ENCODE peak calls at places on chromosomes 11 and 22, in ten cellular contexts. One of them, this sample, is unnamed.

GRCh38 chr11:86101493-86101892 is 32.6 kb upstream of the PICALM start:
- DNase-seq in right lobe of liver: no peak
- DNase-seq in OCI-LY7: no peak
- DNase-seq in tibial nerve: no peak
- DNase-seq in prostate gland: no peak
- DNase-seq in pancreas: no peak
- DNase-seq in AG09309: no peak
- DNase-seq in astrocyte of the cerebellum: no peak
- DNase-seq in lower lobe of right lung: no peak
- DNase-seq in fibroblast of mammary gland: peak
- DNase-seq in this sample: no peak

GRCh38 chr22:35517769-35518530 is 22.7 kb upstream of the RASD2 start:
- DNase-seq in right lobe of liver: no peak
- DNase-seq in OCI-LY7: no peak
- DNase-seq in tibial nerve: no peak
- DNase-seq in prostate gland: no peak
- DNase-seq in pancreas: no peak
- DNase-seq in AG09309: no peak
- DNase-seq in astrocyte of the cerebellum: no peak
- DNase-seq in lower lobe of right lung: no peak
- DNase-seq in fibroblast of mammary gland: no peak
- DNase-seq in this sample: no peak

GRCh38 chr22:25908755-25909154 is 166.8 kb downstream of the MYO18B start:
- DNase-seq in right lobe of liver: no peak
- DNase-seq in OCI-LY7: no peak
- DNase-seq in tibial nerve: no peak
- DNase-seq in prostate gland: no peak
- DNase-seq in pancreas: no peak
- DNase-seq in AG09309: no peak
- DNase-seq in astrocyte of the cerebellum: no peak
- DNase-seq in lower lobe of right lung: no peak
- DNase-seq in fibroblast of mammary gland: no peak
- DNase-seq in this sample: no peak

GRCh38 chr11:13207665-13208594 is 69.7 kb upstream of the BMAL1 start:
- DNase-seq in right lobe of liver: peak
- DNase-seq in OCI-LY7: no peak
- DNase-seq in tibial nerve: peak
- DNase-seq in prostate gland: no peak
- DNase-seq in pancreas: no peak
- DNase-seq in AG09309: peak
- DNase-seq in astrocyte of the cerebellum: peak
- DNase-seq in lower lobe of right lung: peak
- DNase-seq in fibroblast of mammary gland: peak
- DNase-seq in this sample: peak

GRCh38 chr11:86978756-86979608 is 23.8 kb upstream of the FZD4 start:
- DNase-seq in right lobe of liver: no peak
- DNase-seq in OCI-LY7: peak
- DNase-seq in tibial nerve: no peak
- DNase-seq in prostate gland: no peak
- DNase-seq in pancreas: no peak
- DNase-seq in AG09309: no peak
- DNase-seq in astrocyte of the cerebellum: peak
- DNase-seq in lower lobe of right lung: no peak
- DNase-seq in fibroblast of mammary gland: peak
- DNase-seq in this sample: no peak

GRCh38 chr11:73072935-73073481 is 69.1 kb downstream of the FCHSD2 start:
- DNase-seq in right lobe of liver: no peak
- DNase-seq in OCI-LY7: peak
- DNase-seq in tibial nerve: no peak
- DNase-seq in prostate gland: peak
- DNase-seq in pancreas: no peak
- DNase-seq in AG09309: no peak
- DNase-seq in astrocyte of the cerebellum: no peak
- DNase-seq in lower lobe of right lung: no peak
- DNase-seq in fibroblast of mammary gland: peak
- DNase-seq in this sample: no peak

GRCh38 chr11:61694971-61695706 is 14.9 kb downstream of the DAGLA start:
- DNase-seq in right lobe of liver: no peak
- DNase-seq in OCI-LY7: no peak
- DNase-seq in tibial nerve: peak
- DNase-seq in prostate gland: peak
- DNase-seq in pancreas: no peak
- DNase-seq in AG09309: no peak
- DNase-seq in astrocyte of the cerebellum: no peak
- DNase-seq in lower lobe of right lung: peak
- DNase-seq in fibroblast of mammary gland: no peak
- DNase-seq in this sample: peak

GRCh38 chr11:73439002-73439843 is 63.0 kb downstream of the RELT start:
- DNase-seq in right lobe of liver: peak
- DNase-seq in OCI-LY7: no peak
- DNase-seq in tibial nerve: no peak
- DNase-seq in prostate gland: no peak
- DNase-seq in pancreas: no peak
- DNase-seq in AG09309: no peak
- DNase-seq in astrocyte of the cerebellum: no peak
- DNase-seq in lower lobe of right lung: no peak
- DNase-seq in fibroblast of mammary gland: no peak
- DNase-seq in this sample: no peak

GRCh38 chr11:92750794-92751193 is 218.7 kb upstream of the MTNR1B start:
- DNase-seq in right lobe of liver: no peak
- DNase-seq in OCI-LY7: no peak
- DNase-seq in tibial nerve: no peak
- DNase-seq in prostate gland: no peak
- DNase-seq in pancreas: no peak
- DNase-seq in AG09309: no peak
- DNase-seq in astrocyte of the cerebellum: no peak
- DNase-seq in lower lobe of right lung: no peak
- DNase-seq in fibroblast of mammary gland: no peak
- DNase-seq in this sample: no peak

GRCh38 chr22:50306753-50307749 is at the start of gene PLXNB2:
- DNase-seq in right lobe of liver: peak
- DNase-seq in OCI-LY7: no peak
- DNase-seq in tibial nerve: peak
- DNase-seq in prostate gland: peak
- DNase-seq in pancreas: peak
- DNase-seq in AG09309: no peak
- DNase-seq in astrocyte of the cerebellum: peak
- DNase-seq in lower lobe of right lung: peak
- DNase-seq in fibroblast of mammary gland: peak
- DNase-seq in this sample: peak

GRCh38 chr22:39176067-39176621 is 23.7 kb upstream of the CBX7 start:
- DNase-seq in right lobe of liver: peak
- DNase-seq in OCI-LY7: no peak
- DNase-seq in tibial nerve: peak
- DNase-seq in prostate gland: peak
- DNase-seq in pancreas: peak
- DNase-seq in AG09309: no peak
- DNase-seq in astrocyte of the cerebellum: no peak
- DNase-seq in lower lobe of right lung: peak
- DNase-seq in fibroblast of mammary gland: peak
- DNase-seq in this sample: peak

GRCh38 chr22:44664149-44664548 is 37.9 kb upstream of the PRR5 start:
- DNase-seq in right lobe of liver: peak
- DNase-seq in OCI-LY7: no peak
- DNase-seq in tibial nerve: no peak
- DNase-seq in prostate gland: no peak
- DNase-seq in pancreas: peak
- DNase-seq in AG09309: no peak
- DNase-seq in astrocyte of the cerebellum: no peak
- DNase-seq in lower lobe of right lung: peak
- DNase-seq in fibroblast of mammary gland: no peak
- DNase-seq in this sample: peak

GRCh38 chr22:30514252-30514651 is 8.8 kb upstream of the SEC14L4 start:
- DNase-seq in right lobe of liver: no peak
- DNase-seq in OCI-LY7: no peak
- DNase-seq in tibial nerve: no peak
- DNase-seq in prostate gland: no peak
- DNase-seq in pancreas: no peak
- DNase-seq in AG09309: no peak
- DNase-seq in astrocyte of the cerebellum: no peak
- DNase-seq in lower lobe of right lung: no peak
- DNase-seq in fibroblast of mammary gland: no peak
- DNase-seq in this sample: no peak
- TF ChIP-seq CTCF in right lobe of liver: no peak
- TF ChIP-seq CTCF in OCI-LY7: no peak
- TF ChIP-seq CTCF in tibial nerve: no peak
- TF ChIP-seq CTCF in prostate gland: no peak
- TF ChIP-seq CTCF in pancreas: no peak
- TF ChIP-seq CTCF in AG09309: no peak
- TF ChIP-seq CTCF in astrocyte of the cerebellum: no peak
- TF ChIP-seq CTCF in lower lobe of right lung: no peak
- TF ChIP-seq CTCF in fibroblast of mammary gland: no peak
- TF ChIP-seq CTCF in this sample: no peak

GRCh38 chr11:102359372-102359771 is 12.4 kb downstream of the BIRC2 start:
- DNase-seq in right lobe of liver: no peak
- DNase-seq in OCI-LY7: no peak
- DNase-seq in tibial nerve: no peak
- DNase-seq in prostate gland: no peak
- DNase-seq in pancreas: no peak
- DNase-seq in AG09309: no peak
- DNase-seq in astrocyte of the cerebellum: no peak
- DNase-seq in lower lobe of right lung: no peak
- DNase-seq in fibroblast of mammary gland: no peak
- DNase-seq in this sample: no peak

GRCh38 chr11:102364991-102365390 is 18.0 kb downstream of the BIRC2 start:
- DNase-seq in right lobe of liver: no peak
- DNase-seq in OCI-LY7: no peak
- DNase-seq in tibial nerve: no peak
- DNase-seq in prostate gland: no peak
- DNase-seq in pancreas: no peak
- DNase-seq in AG09309: no peak
- DNase-seq in astrocyte of the cerebellum: no peak
- DNase-seq in lower lobe of right lung: no peak
- DNase-seq in fibroblast of mammary gland: no peak
- DNase-seq in this sample: no peak

GRCh38 chr11:102357116-102357515 is 10.1 kb downstream of the BIRC2 start:
- DNase-seq in right lobe of liver: no peak
- DNase-seq in OCI-LY7: no peak
- DNase-seq in tibial nerve: no peak
- DNase-seq in prostate gland: no peak
- DNase-seq in pancreas: no peak
- DNase-seq in AG09309: no peak
- DNase-seq in astrocyte of the cerebellum: no peak
- DNase-seq in lower lobe of right lung: no peak
- DNase-seq in fibroblast of mammary gland: no peak
- DNase-seq in this sample: no peak

GRCh38 chr11:102360681-102361080 is 13.7 kb downstream of the BIRC2 start:
- DNase-seq in right lobe of liver: no peak
- DNase-seq in OCI-LY7: no peak
- DNase-seq in tibial nerve: no peak
- DNase-seq in prostate gland: no peak
- DNase-seq in pancreas: no peak
- DNase-seq in AG09309: no peak
- DNase-seq in astrocyte of the cerebellum: no peak
- DNase-seq in lower lobe of right lung: no peak
- DNase-seq in fibroblast of mammary gland: no peak
- DNase-seq in this sample: no peak

GRCh38 chr11:102361100-102362021 is 14.3 kb downstream of the BIRC2 start:
- DNase-seq in right lobe of liver: no peak
- DNase-seq in OCI-LY7: peak
- DNase-seq in tibial nerve: no peak
- DNase-seq in prostate gland: no peak
- DNase-seq in pancreas: no peak
- DNase-seq in AG09309: no peak
- DNase-seq in astrocyte of the cerebellum: no peak
- DNase-seq in lower lobe of right lung: no peak
- DNase-seq in fibroblast of mammary gland: peak
- DNase-seq in this sample: no peak
- H3K4me3 ChIP-seq in right lobe of liver: no peak
- H3K4me3 ChIP-seq in OCI-LY7: no peak
- H3K4me3 ChIP-seq in tibial nerve: no peak
- H3K4me3 ChIP-seq in prostate gland: no peak
- H3K4me3 ChIP-seq in pancreas: no peak
- H3K4me3 ChIP-seq in AG09309: no peak
- H3K4me3 ChIP-seq in astrocyte of the cerebellum: no peak
- H3K4me3 ChIP-seq in lower lobe of right lung: no peak
- H3K4me3 ChIP-seq in fibroblast of mammary gland: no peak
- H3K4me3 ChIP-seq in this sample: no peak

DNA sequence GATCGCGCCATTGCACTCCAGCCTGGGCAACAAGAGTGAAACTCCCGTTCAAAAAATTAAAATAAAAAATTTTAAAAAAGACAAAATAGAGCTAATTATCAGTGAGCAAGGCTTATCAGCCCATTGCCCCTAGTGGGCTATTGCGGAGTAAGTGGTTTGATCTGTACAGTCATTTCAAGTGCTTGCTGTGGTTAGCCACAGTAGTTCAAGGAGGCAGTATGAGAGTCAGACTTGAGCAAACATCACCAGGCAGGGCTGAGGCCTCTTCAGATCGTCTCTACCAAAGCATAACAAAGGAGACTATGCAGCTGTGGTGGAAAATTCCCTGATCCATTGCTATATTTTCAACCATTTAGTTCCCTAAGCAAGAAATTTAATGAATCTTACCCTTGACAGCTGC is 4.3 kb upstream of the SBF2 start:
- DNase-seq in right lobe of liver: no peak
- DNase-seq in OCI-LY7: no peak
- DNase-seq in tibial nerve: no peak
- DNase-seq in prostate gland: no peak
- DNase-seq in pancreas: no peak
- DNase-seq in AG09309: no peak
- DNase-seq in astrocyte of the cerebellum: peak
- DNase-seq in lower lobe of right lung: no peak
- DNase-seq in fibroblast of mammary gland: peak
- DNase-seq in this sample: no peak
- TF ChIP-seq CTCF in right lobe of liver: no peak
- TF ChIP-seq CTCF in OCI-LY7: peak
- TF ChIP-seq CTCF in tibial nerve: no peak
- TF ChIP-seq CTCF in prostate gland: no peak
- TF ChIP-seq CTCF in pancreas: no peak
- TF ChIP-seq CTCF in AG09309: peak
- TF ChIP-seq CTCF in astrocyte of the cerebellum: peak
- TF ChIP-seq CTCF in lower lobe of right lung: peak
- TF ChIP-seq CTCF in fibroblast of mammary gland: peak
- TF ChIP-seq CTCF in this sample: no peak

GRCh38 chr11:69234740-69235710 is 58.9 kb upstream of the MYEOV start:
- DNase-seq in right lobe of liver: no peak
- DNase-seq in OCI-LY7: peak
- DNase-seq in tibial nerve: no peak
- DNase-seq in prostate gland: no peak
- DNase-seq in pancreas: peak
- DNase-seq in AG09309: no peak
- DNase-seq in astrocyte of the cerebellum: no peak
- DNase-seq in lower lobe of right lung: no peak
- DNase-seq in fibroblast of mammary gland: no peak
- DNase-seq in this sample: no peak
- H3K4me3 ChIP-seq in right lobe of liver: no peak
- H3K4me3 ChIP-seq in OCI-LY7: no peak
- H3K4me3 ChIP-seq in tibial nerve: no peak
- H3K4me3 ChIP-seq in prostate gland: no peak
- H3K4me3 ChIP-seq in pancreas: no peak
- H3K4me3 ChIP-seq in AG09309: no peak
- H3K4me3 ChIP-seq in astrocyte of the cerebellum: no peak
- H3K4me3 ChIP-seq in lower lobe of right lung: no peak
- H3K4me3 ChIP-seq in fibroblast of mammary gland: no peak
- H3K4me3 ChIP-seq in this sample: no peak

GRCh38 chr11:76602431-76602861 is 68.1 kb downstream of the LRRC32 start:
- DNase-seq in right lobe of liver: no peak
- DNase-seq in OCI-LY7: no peak
- DNase-seq in tibial nerve: no peak
- DNase-seq in prostate gland: no peak
- DNase-seq in pancreas: no peak
- DNase-seq in AG09309: no peak
- DNase-seq in astrocyte of the cerebellum: no peak
- DNase-seq in lower lobe of right lung: no peak
- DNase-seq in fibroblast of mammary gland: peak
- DNase-seq in this sample: no peak
- TF ChIP-seq CTCF in right lobe of liver: no peak
- TF ChIP-seq CTCF in OCI-LY7: no peak
- TF ChIP-seq CTCF in tibial nerve: no peak
- TF ChIP-seq CTCF in prostate gland: no peak
- TF ChIP-seq CTCF in pancreas: no peak
- TF ChIP-seq CTCF in AG09309: no peak
- TF ChIP-seq CTCF in astrocyte of the cerebellum: no peak
- TF ChIP-seq CTCF in lower lobe of right lung: no peak
- TF ChIP-seq CTCF in fibroblast of mammary gland: no peak
- TF ChIP-seq CTCF in this sample: no peak

This sample was measured in left lung.